ENCODE peak calls at places on chromosomes 5 and 9, in eight cellular contexts. One of them, this sample, is unnamed.

GRCh38 chr9:110126986-110127864 is 80.7 kb downstream of the C9orf152 start:
- DNase-seq in Peyer's patch: no peak
- DNase-seq in AG04449: no peak
- DNase-seq in K562: no peak
- DNase-seq in Panc1: no peak
- DNase-seq in BJ: peak
- DNase-seq in IMR-90: peak
- DNase-seq in coronary artery: peak
- DNase-seq in this sample: no peak

GRCh38 chr9:114696814-114697544 is 15.0 kb upstream of the TEX48 start:
- DNase-seq in BJ: no peak
- DNase-seq in AG04449: no peak
- DNase-seq in Panc1: no peak
- DNase-seq in IMR-90: peak
- DNase-seq in coronary artery: no peak
- DNase-seq in K562: no peak
- DNase-seq in Peyer's patch: no peak
- DNase-seq in this sample: no peak

GRCh38 chr5:68528877-68529276 is 313.3 kb downstream of the PIK3R1 start:
- DNase-seq in Panc1: no peak
- DNase-seq in Peyer's patch: no peak
- DNase-seq in IMR-90: peak
- DNase-seq in K562: no peak
- DNase-seq in BJ: no peak
- DNase-seq in AG04449: peak
- DNase-seq in coronary artery: no peak
- DNase-seq in this sample: no peak

GRCh38 chr9:137488330-137488653 is 29.2 kb upstream of the NSMF start:
- DNase-seq in K562: no peak
- DNase-seq in AG04449: no peak
- DNase-seq in coronary artery: no peak
- DNase-seq in BJ: no peak
- DNase-seq in Panc1: no peak
- DNase-seq in Peyer's patch: peak
- DNase-seq in IMR-90: no peak
- DNase-seq in this sample: no peak

GRCh38 chr5:134069553-134069952 is 44.9 kb upstream of the TCF7 start:
- DNase-seq in IMR-90: no peak
- DNase-seq in coronary artery: no peak
- DNase-seq in K562: no peak
- DNase-seq in BJ: no peak
- DNase-seq in Panc1: no peak
- DNase-seq in Peyer's patch: no peak
- DNase-seq in AG04449: no peak
- DNase-seq in this sample: no peak

GRCh38 chr5:28810751-28811136 is 1772.4 kb upstream of the CDH9 start:
- DNase-seq in Peyer's patch: no peak
- DNase-seq in Panc1: no peak
- DNase-seq in K562: peak
- DNase-seq in BJ: no peak
- DNase-seq in IMR-90: no peak
- DNase-seq in coronary artery: no peak
- DNase-seq in AG04449: no peak
- DNase-seq in this sample: no peak

GRCh38 chr9:111961575-111961974 is 65.0 kb downstream of the UGCG start:
- DNase-seq in K562: no peak
- DNase-seq in BJ: no peak
- DNase-seq in AG04449: no peak
- DNase-seq in IMR-90: peak
- DNase-seq in Panc1: peak
- DNase-seq in Peyer's patch: no peak
- DNase-seq in coronary artery: no peak
- DNase-seq in this sample: peak

GRCh38 chr5:114305402-114306207 is 56.3 kb upstream of the KCNN2 start:
- DNase-seq in Peyer's patch: no peak
- DNase-seq in BJ: peak
- DNase-seq in IMR-90: peak
- DNase-seq in coronary artery: no peak
- DNase-seq in K562: no peak
- DNase-seq in AG04449: no peak
- DNase-seq in Panc1: peak
- DNase-seq in this sample: no peak

GRCh38 chr5:96601811-96602244 is 60.3 kb upstream of the CAST start:
- DNase-seq in K562: peak
- DNase-seq in Peyer's patch: no peak
- DNase-seq in Panc1: peak
- DNase-seq in IMR-90: peak
- DNase-seq in AG04449: no peak
- DNase-seq in BJ: no peak
- DNase-seq in coronary artery: no peak
- DNase-seq in this sample: peak

GRCh38 chr5:137735531-137736284 is at the start of gene KLHL3:
- DNase-seq in Peyer's patch: peak
- DNase-seq in BJ: no peak
- DNase-seq in coronary artery: peak
- DNase-seq in AG04449: no peak
- DNase-seq in Panc1: no peak
- DNase-seq in IMR-90: peak
- DNase-seq in K562: no peak
- DNase-seq in this sample: no peak

GRCh38 chr9:134437417-134438203 is 111.4 kb downstream of the RXRA start:
- DNase-seq in K562: no peak
- DNase-seq in IMR-90: no peak
- DNase-seq in Panc1: no peak
- DNase-seq in BJ: no peak
- DNase-seq in AG04449: no peak
- DNase-seq in Peyer's patch: no peak
- DNase-seq in coronary artery: no peak
- DNase-seq in this sample: no peak

GRCh38 chr9:17075758-17076485 is 58.9 kb upstream of the CNTLN start:
- DNase-seq in AG04449: no peak
- DNase-seq in Panc1: no peak
- DNase-seq in Peyer's patch: no peak
- DNase-seq in coronary artery: no peak
- DNase-seq in IMR-90: no peak
- DNase-seq in K562: no peak
- DNase-seq in BJ: no peak
- DNase-seq in this sample: no peak

GRCh38 chr5:140205216-140205615 is 30.2 kb downstream of the CYSTM1 start:
- DNase-seq in BJ: no peak
- DNase-seq in K562: no peak
- DNase-seq in Peyer's patch: no peak
- DNase-seq in coronary artery: no peak
- DNase-seq in IMR-90: no peak
- DNase-seq in Panc1: no peak
- DNase-seq in AG04449: no peak
- DNase-seq in this sample: no peak

GRCh38 chr9:123358181-123358894 is 2.3 kb downstream of the CRB2 start:
- DNase-seq in AG04449: no peak
- DNase-seq in Panc1: no peak
- DNase-seq in Peyer's patch: no peak
- DNase-seq in IMR-90: no peak
- DNase-seq in BJ: no peak
- DNase-seq in K562: no peak
- DNase-seq in coronary artery: no peak
- DNase-seq in this sample: no peak

GRCh38 chr5:93497101-93497500 is 83.9 kb downstream of the NR2F1-AS1 start:
- DNase-seq in IMR-90: peak
- DNase-seq in BJ: no peak
- DNase-seq in K562: no peak
- DNase-seq in coronary artery: no peak
- DNase-seq in Panc1: no peak
- DNase-seq in AG04449: no peak
- DNase-seq in Peyer's patch: no peak
- DNase-seq in this sample: no peak

GRCh38 chr9:38020251-38021076 is 48.6 kb downstream of the SHB start:
- DNase-seq in Panc1: no peak
- DNase-seq in BJ: no peak
- DNase-seq in Peyer's patch: no peak
- DNase-seq in AG04449: no peak
- DNase-seq in coronary artery: no peak
- DNase-seq in IMR-90: no peak
- DNase-seq in K562: no peak
- DNase-seq in this sample: no peak

GRCh38 chr9:21030389-21031035 is 928 bp downstream of the HACD4 start:
- DNase-seq in Peyer's patch: no peak
- DNase-seq in coronary artery: no peak
- DNase-seq in BJ: peak
- DNase-seq in K562: no peak
- DNase-seq in IMR-90: peak
- DNase-seq in Panc1: no peak
- DNase-seq in AG04449: no peak
- DNase-seq in this sample: no peak

GRCh38 chr5:69136296-69136695 is 30.7 kb upstream of the CCNB1 start:
- DNase-seq in coronary artery: no peak
- DNase-seq in BJ: no peak
- DNase-seq in K562: no peak
- DNase-seq in IMR-90: no peak
- DNase-seq in Panc1: no peak
- DNase-seq in AG04449: peak
- DNase-seq in Peyer's patch: no peak
- DNase-seq in this sample: no peak

GRCh38 chr9:70411141-70411929 is 3.1 kb downstream of the KLF9 start:
- DNase-seq in IMR-90: peak
- DNase-seq in Panc1: no peak
- DNase-seq in coronary artery: peak
- DNase-seq in Peyer's patch: peak
- DNase-seq in AG04449: no peak
- DNase-seq in BJ: no peak
- DNase-seq in K562: peak
- DNase-seq in this sample: no peak

GRCh38 chr5:171956314-171956713 is 50.1 kb downstream of the FBXW11 start:
- DNase-seq in Peyer's patch: no peak
- DNase-seq in BJ: no peak
- DNase-seq in AG04449: no peak
- DNase-seq in K562: no peak
- DNase-seq in Panc1: no peak
- DNase-seq in IMR-90: no peak
- DNase-seq in coronary artery: no peak
- DNase-seq in this sample: no peak
- H3K4me3 ChIP-seq in Peyer's patch: no peak
- H3K4me3 ChIP-seq in BJ: no peak
- H3K4me3 ChIP-seq in AG04449: no peak
- H3K4me3 ChIP-seq in K562: no peak
- H3K4me3 ChIP-seq in Panc1: no peak
- H3K4me3 ChIP-seq in IMR-90: no peak
- H3K4me3 ChIP-seq in coronary artery: no peak
- H3K4me3 ChIP-seq in this sample: no peak

GRCh38 chr5:37248387-37248969 is 698 bp downstream of the CPLANE1 start:
- DNase-seq in IMR-90: peak
- DNase-seq in Panc1: peak
- DNase-seq in BJ: no peak
- DNase-seq in Peyer's patch: no peak
- DNase-seq in coronary artery: no peak
- DNase-seq in AG04449: no peak
- DNase-seq in K562: no peak
- DNase-seq in this sample: no peak

GRCh38 chr5:37247496-37247895 is 1.7 kb downstream of the CPLANE1 start:
- DNase-seq in IMR-90: no peak
- DNase-seq in BJ: no peak
- DNase-seq in K562: no peak
- DNase-seq in coronary artery: no peak
- DNase-seq in AG04449: no peak
- DNase-seq in Peyer's patch: no peak
- DNase-seq in Panc1: no peak
- DNase-seq in this sample: no peak

GRCh38 chr5:37247036-37247435 is 2.1 kb downstream of the CPLANE1 start:
- DNase-seq in Panc1: no peak
- DNase-seq in AG04449: no peak
- DNase-seq in BJ: no peak
- DNase-seq in K562: no peak
- DNase-seq in coronary artery: no peak
- DNase-seq in Peyer's patch: no peak
- DNase-seq in IMR-90: no peak
- DNase-seq in this sample: no peak

GRCh38 chr5:37249820-37250175 is 622 bp upstream of the CPLANE1 start:
- DNase-seq in IMR-90: no peak
- DNase-seq in AG04449: no peak
- DNase-seq in coronary artery: no peak
- DNase-seq in Panc1: no peak
- DNase-seq in Peyer's patch: no peak
- DNase-seq in K562: no peak
- DNase-seq in BJ: no peak
- DNase-seq in this sample: no peak

GRCh38 chr5:37248970-37249819 is at the start of gene CPLANE1:
- DNase-seq in BJ: peak
- DNase-seq in AG04449: no peak
- DNase-seq in K562: no peak
- DNase-seq in IMR-90: peak
- DNase-seq in Panc1: peak
- DNase-seq in Peyer's patch: peak
- DNase-seq in coronary artery: peak
- DNase-seq in this sample: no peak
- TF ChIP-seq CTCF in BJ: peak
- TF ChIP-seq CTCF in AG04449: no peak
- TF ChIP-seq CTCF in K562: no peak
- TF ChIP-seq CTCF in IMR-90: no peak
- TF ChIP-seq CTCF in Panc1: no peak
- TF ChIP-seq CTCF in Peyer's patch: no peak
- TF ChIP-seq CTCF in coronary artery: no peak
- TF ChIP-seq CTCF in this sample: no peak

GRCh38 chr9:108182270-108182669 is 673.5 kb downstream of the ACTL7B start:
- DNase-seq in coronary artery: no peak
- DNase-seq in IMR-90: no peak
- DNase-seq in K562: no peak
- DNase-seq in BJ: no peak
- DNase-seq in Panc1: no peak
- DNase-seq in AG04449: no peak
- DNase-seq in Peyer's patch: no peak
- DNase-seq in this sample: no peak

GRCh38 chr9:108184009-108184408 is 671.8 kb downstream of the ACTL7B start:
- DNase-seq in K562: no peak
- DNase-seq in coronary artery: no peak
- DNase-seq in Peyer's patch: no peak
- DNase-seq in Panc1: no peak
- DNase-seq in AG04449: no peak
- DNase-seq in IMR-90: no peak
- DNase-seq in BJ: no peak
- DNase-seq in this sample: no peak

GRCh38 chr9:108181444-108181843 is 674.3 kb downstream of the ACTL7B start:
- DNase-seq in Peyer's patch: no peak
- DNase-seq in IMR-90: no peak
- DNase-seq in K562: no peak
- DNase-seq in Panc1: no peak
- DNase-seq in AG04449: no peak
- DNase-seq in coronary artery: no peak
- DNase-seq in BJ: no peak
- DNase-seq in this sample: no peak

GRCh38 chr9:108184941-108185340 is 670.8 kb downstream of the ACTL7B start:
- DNase-seq in Panc1: no peak
- DNase-seq in IMR-90: peak
- DNase-seq in coronary artery: no peak
- DNase-seq in Peyer's patch: no peak
- DNase-seq in K562: no peak
- DNase-seq in BJ: no peak
- DNase-seq in AG04449: no peak
- DNase-seq in this sample: no peak

GRCh38 chr9:108182950-108183381 is 672.8 kb downstream of the ACTL7B start:
- DNase-seq in Peyer's patch: no peak
- DNase-seq in BJ: no peak
- DNase-seq in Panc1: no peak
- DNase-seq in coronary artery: no peak
- DNase-seq in IMR-90: peak
- DNase-seq in K562: no peak
- DNase-seq in AG04449: no peak
- DNase-seq in this sample: no peak
- H3K4me3 ChIP-seq in Peyer's patch: no peak
- H3K4me3 ChIP-seq in BJ: no peak
- H3K4me3 ChIP-seq in Panc1: no peak
- H3K4me3 ChIP-seq in coronary artery: no peak
- H3K4me3 ChIP-seq in IMR-90: no peak
- H3K4me3 ChIP-seq in K562: no peak
- H3K4me3 ChIP-seq in AG04449: no peak
- H3K4me3 ChIP-seq in this sample: no peak

GRCh38 chr9:34139477-34140146 is 13.1 kb upstream of the DCAF12 start:
- DNase-seq in BJ: peak
- DNase-seq in Peyer's patch: no peak
- DNase-seq in AG04449: peak
- DNase-seq in Panc1: no peak
- DNase-seq in coronary artery: no peak
- DNase-seq in IMR-90: peak
- DNase-seq in K562: peak
- DNase-seq in this sample: no peak
- TF ChIP-seq CTCF in BJ: peak
- TF ChIP-seq CTCF in Peyer's patch: no peak
- TF ChIP-seq CTCF in AG04449: peak
- TF ChIP-seq CTCF in Panc1: no peak
- TF ChIP-seq CTCF in coronary artery: no peak
- TF ChIP-seq CTCF in IMR-90: peak
- TF ChIP-seq CTCF in K562: no peak
- TF ChIP-seq CTCF in this sample: peak